ENCODE peak calls at places on chromosomes 11 and 22, in five cellular contexts. G is lung, R is ascending aorta, K is Caco-2, N is ovary. L is an unnamed sample.

GRCh38 chr22:17980638-17981051 is 43.7 kb downstream of the MICAL3 start:
- DNase-seq in G (no peak), R (no peak), K (peak; percentile 58), N (no peak), L (peak; percentile 32)

GRCh38 chr11:795638-796564 is 2.2 kb downstream of the SLC25A22 start:
- DNase-seq in G (peak; percentile 81), R (peak; percentile 89), K (no peak), N (peak; percentile 80), L (peak; percentile 80)

GRCh38 chr11:2526808-2527381 is 82.1 kb downstream of the KCNQ1 start:
- DNase-seq in G (peak; percentile 50), R (peak; percentile 68), K (peak; percentile 47), N (peak; percentile 18), L (peak; percentile 60)

GRCh38 chr11:70763606-70764005 is 365.3 kb downstream of the CTTN start:
- DNase-seq in G (no peak), R (no peak), K (peak; percentile 28), N (no peak), L (no peak)

GRCh38 chr11:100574894-100575769 is 112.0 kb upstream of the ARHGAP42 start:
- DNase-seq in G (no peak), R (no peak), K (no peak), N (no peak), L (no peak)

GRCh38 chr11:68431984-68432600 is 28.5 kb upstream of the PPP6R3 start:
- DNase-seq in G (no peak), R (no peak), K (no peak), N (no peak), L (no peak)

GRCh38 chr11:8011383-8011782 is 24.2 kb downstream of the EIF3F start:
- DNase-seq in G (no peak), R (no peak), K (no peak), N (no peak), L (no peak)

GRCh38 chr11:6259638-6260019 is at the start of gene CCKBR:
- DNase-seq in G (no peak), R (no peak), K (no peak), N (peak; percentile 50), L (no peak)

GRCh38 chr11:76201672-76202412 is 4.5 kb downstream of the WNT11 start:
- DNase-seq in G (no peak), R (no peak), K (no peak), N (no peak), L (no peak)

GRCh38 chr11:8219257-8220021 is 44.2 kb downstream of the LMO1 start:
- DNase-seq in G (peak; percentile 43), R (no peak), K (peak; percentile 69), N (peak; percentile 42), L (no peak)

GRCh38 chr11:66188580-66188979 is 79.9 kb upstream of the RAB1B start:
- DNase-seq in G (no peak), R (no peak), K (no peak), N (no peak), L (no peak)

GRCh38 chr11:69010964-69011623 is 2.0 kb downstream of the MRGPRF start:
- DNase-seq in G (peak; percentile 51), R (peak; percentile 91), K (no peak), N (peak; percentile 91), L (peak; percentile 39)

GRCh38 chr11:36948445-36949171 is 350.6 kb upstream of the RAG2 start:
- DNase-seq in G (no peak), R (no peak), K (no peak), N (no peak), L (no peak)

GRCh38 chr11:83292709-83293435 is 6.7 kb upstream of the CCDC90B start:
- DNase-seq in G (no peak), R (no peak), K (peak; percentile 51), N (no peak), L (peak; percentile 20)

GRCh38 chr22:29689872-29690213 is 30.0 kb upstream of the CABP7 start:
- DNase-seq in G (peak; percentile 62), R (no peak), K (no peak), N (peak; percentile 62), L (no peak)

GRCh38 chr22:46447906-46448669 is 89.3 kb downstream of the CELSR1 start:
- DNase-seq in G (no peak), R (no peak), K (no peak), N (no peak), L (no peak)

GRCh38 chr22:50498322-50498861 is 9.1 kb downstream of the LMF2 start:
- DNase-seq in G (peak; percentile 77), R (no peak), K (peak; percentile 88), N (peak; percentile 38), L (no peak)

GRCh38 chr11:848380-848931 is 5.8 kb downstream of the TSPAN4 start:
- DNase-seq in G (no peak), R (no peak), K (no peak), N (peak; percentile 67), L (no peak)

GRCh38 chr11:68843703-68844312 is 2.1 kb upstream of the CPT1A start:
- DNase-seq in G (peak; percentile 89), R (no peak), K (peak; percentile 91), N (peak; percentile 72), L (peak; percentile 86)

GRCh38 chr22:20423636-20424511 is 13.8 kb downstream of the SCARF2 start:
- DNase-seq in G (no peak), R (no peak), K (no peak), N (no peak), L (no peak)

GRCh38 chr11:117256573-117256972 is 24.1 kb downstream of the RNF214 start:
- DNase-seq in G (no peak), R (no peak), K (no peak), N (no peak), L (no peak)

GRCh38 chr11:17405232-17406005 is 17.0 kb upstream of the KCNJ11 start:
- DNase-seq in G (peak; percentile 73), R (peak; percentile 83), K (no peak), N (no peak), L (no peak)

GRCh38 chr11:43574949-43575915 is 105.3 kb upstream of the HSD17B12 start:
- DNase-seq in G (no peak), R (no peak), K (no peak), N (peak; percentile 65), L (no peak)

GRCh38 chr11:57426754-57427691 is at the start of gene SLC43A3:
- DNase-seq in G (peak; percentile 80), R (peak; percentile 89), K (no peak), N (peak; percentile 83), L (peak; percentile 86)

GRCh38 chr11:15280393-15280792 is 165.7 kb downstream of the INSC start:
- DNase-seq in G (no peak), R (no peak), K (no peak), N (no peak), L (no peak)

GRCh38 chr22:37337204-37337943 is 55.1 kb downstream of the CYTH4 start:
- DNase-seq in G (no peak), R (no peak), K (no peak), N (no peak), L (no peak)

GRCh38 chr11:111743700-111744099 is 22.5 kb downstream of the PPP2R1B start:
- DNase-seq in G (no peak), R (no peak), K (no peak), N (no peak), L (no peak)

GRCh38 chr22:49768961-49769690 is 58.5 kb downstream of the BRD1 start:
- DNase-seq in G (no peak), R (no peak), K (no peak), N (peak; percentile 79), L (no peak)

GRCh38 chr11:29985248-29985647 is 31.6 kb downstream of the KCNA4 start:
- DNase-seq in G (no peak), R (no peak), K (no peak), N (no peak), L (no peak)

GRCh38 chr11:76623171-76623883 is 47.2 kb downstream of the LRRC32 start:
- DNase-seq in G (no peak), R (no peak), K (no peak), N (no peak), L (no peak)

GRCh38 chr11:60941371-60942119 is 10.4 kb downstream of the SLC15A3 start:
- DNase-seq in G (no peak), R (no peak), K (no peak), N (no peak), L (no peak)
- H3K36me3 ChIP-seq in G (no peaks in the 10 kb centered on the region), R (peaks cover 71% of the 10 kb centered on the region), K (no peaks in the 10 kb centered on the region), N (no peaks in the 10 kb centered on the region), L (peaks cover 46% of the 10 kb centered on the region)

GRCh38 chr22:32127904-32128303 is 31.2 kb downstream of the C22orf42 start:
- DNase-seq in G (no peak), R (no peak), K (no peak), N (no peak), L (no peak)

GRCh38 chr22:32119568-32120235 is 39.4 kb downstream of the C22orf42 start:
- DNase-seq in G (no peak), R (no peak), K (no peak), N (no peak), L (no peak)

GRCh38 chr22:32122899-32123298 is 36.2 kb downstream of the C22orf42 start:
- DNase-seq in G (no peak), R (no peak), K (no peak), N (no peak), L (no peak)

GRCh38 chr22:32120603-32121002 is 38.5 kb downstream of the C22orf42 start:
- DNase-seq in G (no peak), R (no peak), K (no peak), N (no peak), L (no peak)

DNA sequence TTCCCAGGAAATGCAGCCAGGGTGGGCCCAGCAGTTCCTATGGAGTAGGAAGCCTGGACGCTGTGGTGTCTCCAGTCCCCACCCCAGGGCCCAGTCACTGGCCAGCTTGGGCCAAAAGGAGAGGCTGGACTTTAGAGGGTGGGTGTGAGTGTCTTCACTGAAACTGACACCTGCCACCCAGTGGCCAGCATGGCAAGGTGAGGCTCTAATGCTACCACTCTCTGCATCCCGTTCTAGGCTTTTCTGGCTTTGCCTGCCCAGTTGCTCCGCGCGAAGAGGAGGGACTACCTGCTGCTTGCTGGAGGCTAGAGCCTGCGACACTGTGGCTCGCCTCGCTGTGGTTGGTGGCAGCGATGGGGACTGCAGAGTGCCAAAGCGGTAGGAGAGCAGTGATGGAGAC is 35.4 kb downstream of the C22orf42 start:
- DNase-seq in G (no peak), R (no peak), K (peak; percentile 48), N (no peak), L (no peak)
- TF ChIP-seq CTCF in G (no peak), R (no peak), K (peak; percentile 39), N (no peak), L (peak; percentile 34)

DNA sequence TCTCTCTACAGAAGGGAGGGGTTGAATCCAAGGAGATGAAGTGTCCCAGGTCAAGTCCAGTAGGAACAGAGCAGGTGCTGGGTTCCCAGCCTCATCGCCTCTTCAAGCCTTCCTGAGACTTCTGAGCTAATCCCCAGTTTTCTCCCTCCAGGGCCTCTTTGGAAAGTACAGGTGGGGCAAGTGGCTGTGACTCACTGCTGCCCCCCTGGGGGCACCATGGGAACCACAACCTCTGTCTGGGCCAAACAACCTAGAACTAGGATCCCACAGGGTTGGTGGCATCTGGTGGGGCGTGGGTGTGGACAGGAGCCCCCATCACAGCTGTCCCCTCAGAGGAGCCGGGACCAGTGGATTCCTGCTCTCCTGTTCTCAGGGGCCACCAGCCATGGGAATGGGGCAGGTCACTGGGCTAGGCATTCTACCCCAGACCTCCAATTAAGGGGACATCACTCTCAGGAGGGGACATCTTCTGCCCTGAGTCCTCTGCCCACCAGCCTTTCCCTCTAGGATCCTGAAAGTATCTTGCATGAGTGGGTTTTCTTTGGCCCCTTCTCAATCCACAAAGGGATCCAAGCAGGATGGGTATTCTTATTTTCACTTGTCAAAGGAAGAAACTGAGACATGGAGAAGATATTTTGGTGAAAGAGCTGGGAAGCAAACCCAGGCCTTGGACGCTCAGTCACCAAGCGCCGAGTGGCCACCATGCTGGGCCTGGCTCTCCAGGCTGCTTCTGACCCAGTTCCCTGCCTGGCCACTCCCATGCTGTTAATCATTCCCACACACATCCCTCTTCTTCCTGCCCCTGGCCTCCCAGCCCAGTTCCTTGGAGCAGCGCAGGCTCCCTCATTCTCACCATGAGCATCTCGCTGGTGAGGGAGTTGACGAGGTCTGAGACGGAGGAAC is 23.8 kb downstream of the LRRC10B start:
- DNase-seq in G (peak; percentile 40), R (no peak), K (peak; percentile 67), N (no peak), L (no peak)
- H3K4me3 ChIP-seq in G (no peak overlapping the region), R (no peak overlapping the region), K (no peak overlapping the region), N (no peak overlapping the region), L (no peak overlapping the region)

GRCh38 chr11:94853836-94854235 is 85.7 kb downstream of the AMOTL1 start:
- DNase-seq in G (no peak), R (no peak), K (no peak), N (no peak), L (no peak)
- H3K36me3 ChIP-seq in G (peaks cover 4% of the 10 kb centered on the region), R (peaks cover 52% of the 10 kb centered on the region), K (peaks cover 17% of the 10 kb centered on the region), N (no peaks in the 10 kb centered on the region), L (no peaks in the 10 kb centered on the region)

L was measured in GM06990.